ENCODE peak calls at places on chromosomes 1 and 21, in four cellular contexts. M is stimulated activated CD8-positive, alpha-beta memory T cell treated with anti-CD3 and anti-CD28 coated beads, Interleukin-2, amount 100 ng/mL, for 1 hour; R is stimulated activated naive CD8-positive, alpha-beta T cell treated with anti-CD3 and anti-CD28 coated beads, Interleukin-15, amount 100 ng/mL, for 72 hours; Y is iPS-NIHi11. U is an unnamed sample.

GRCh38 chr1:229064320-229064908 is 206.5 kb upstream of the RAB4A start:
- DNase-seq in M (no peak), R (no peak), Y (no peak), U (no peak)

GRCh38 chr1:82125866-82126265 is 325.1 kb downstream of the ADGRL2 start:
- DNase-seq in M (no peak), R (no peak), Y (no peak), U (no peak)

GRCh38 chr1:230163719-230164118 is 96.7 kb downstream of the GALNT2 start:
- DNase-seq in M (no peak), R (no peak), Y (no peak), U (no peak)

GRCh38 chr1:37439672-37439995 is 34.7 kb upstream of the ZC3H12A start:
- DNase-seq in M (no peak), R (no peak), Y (no peak), U (no peak)

GRCh38 chr1:236148471-236148847 is 6.1 kb downstream of the GPR137B start:
- DNase-seq in M (no peak), R (no peak), Y (no peak), U (no peak)

GRCh38 chr1:80212021-80212420 is 1205.5 kb upstream of the ADGRL4 start:
- DNase-seq in M (no peak), R (no peak), Y (no peak), U (peak)

GRCh38 chr1:111987502-111987901 is 2.0 kb downstream of the KCND3 start:
- DNase-seq in M (no peak), R (no peak), Y (no peak), U (no peak)

GRCh38 chr1:23194119-23194984 is 22.9 kb downstream of the HTR1D start:
- DNase-seq in M (no peak), R (no peak), Y (no peak), U (peak)

GRCh38 chr1:107525961-107526360 is 385.1 kb downstream of the NTNG1 start:
- DNase-seq in M (no peak), R (no peak), Y (no peak), U (no peak)

GRCh38 chr1:1080122-1080753 is 6.1 kb upstream of the RNF223 start:
- DNase-seq in M (no peak), R (no peak), Y (peak), U (no peak)

GRCh38 chr1:114345930-114346479 is 165.0 kb downstream of the TRIM33 start:
- DNase-seq in M (no peak), R (no peak), Y (peak), U (no peak)

GRCh38 chr1:158285756-158286241 is 3.9 kb upstream of the CD1C start:
- DNase-seq in M (no peak), R (peak), Y (no peak), U (peak)

GRCh38 chr1:177928194-177928593 is 41.7 kb downstream of the SEC16B start:
- DNase-seq in M (no peak), R (no peak), Y (peak), U (peak)

GRCh38 chr1:180486092-180486491 is 16.3 kb downstream of the ACBD6 start:
- DNase-seq in M (no peak), R (no peak), Y (peak), U (no peak)

GRCh38 chr1:40651138-40651857 is 14.2 kb downstream of the RIMS3 start:
- DNase-seq in M (no peak), R (no peak), Y (no peak), U (no peak)

GRCh38 chr1:225412803-225413338 is 15.0 kb downstream of the LBR start:
- DNase-seq in M (no peak), R (no peak), Y (no peak), U (no peak)

GRCh38 chr1:94591791-94592565 is 50.4 kb upstream of the F3 start:
- DNase-seq in M (no peak), R (no peak), Y (no peak), U (no peak)

GRCh38 chr1:7418442-7419080 is 352.5 kb upstream of the VAMP3 start:
- DNase-seq in M (no peak), R (peak), Y (no peak), U (no peak)

GRCh38 chr1:3466366-3467075 is 12.1 kb downstream of the ARHGEF16 start:
- DNase-seq in M (no peak), R (no peak), Y (no peak), U (no peak)

GRCh38 chr1:161128591-161129420 is 3.7 kb downstream of the DEDD start:
- DNase-seq in M (no peak), R (no peak), Y (no peak), U (no peak)

GRCh38 chr1:241639653-241640148 is 468 bp downstream of the CHML start:
- DNase-seq in M (no peak), R (no peak), Y (peak), U (peak)

GRCh38 chr1:97778718-97779117 is 142.1 kb downstream of the DPYD start:
- DNase-seq in M (no peak), R (no peak), Y (no peak), U (peak)

GRCh38 chr1:109620396-109620817 is 770 bp downstream of the AMPD2 start:
- DNase-seq in M (no peak), R (no peak), Y (peak), U (peak)

GRCh38 chr21:45217010-45217409 is 70.7 kb downstream of the POFUT2 start:
- DNase-seq in M (no peak), R (no peak), Y (no peak), U (no peak)

GRCh38 chr21:36241717-36242116 is 78.3 kb upstream of the MORC3 start:
- DNase-seq in M (no peak), R (no peak), Y (no peak), U (no peak)

GRCh38 chr1:18110598-18110939 is 3.0 kb downstream of the IGSF21 start:
- DNase-seq in M (no peak), R (peak), Y (no peak), U (no peak)

GRCh38 chr1:165580931-165581871 is 37.4 kb downstream of the LRRC52 start:
- DNase-seq in M (no peak), R (no peak), Y (no peak), U (peak)

GRCh38 chr1:62438163-62438562 is 1.3 kb downstream of the USP1 start:
- DNase-seq in M (no peak), R (no peak), Y (no peak), U (no peak)

GRCh38 chr1:85230305-85230977 is 29.0 kb downstream of the C1orf52 start:
- DNase-seq in M (no peak), R (no peak), Y (peak), U (no peak)

GRCh38 chr1:171590022-171590421 is 32.0 kb upstream of the MYOCOS start:
- DNase-seq in M (no peak), R (no peak), Y (no peak), U (peak)